ENCODE peak calls at places on chromosomes 6 and 20, in nine cellular contexts. C is substantia nigra; J is ureter; S is HT1080; D is activated CD4-positive, alpha-beta memory T cell treated with anti-CD3 and anti-CD28 coated beads for 36 hours; Z is pancreas; L is activated CD4-positive, alpha-beta T cell treated with anti-CD3 and anti-CD28 coated beads, Interleukin-2, amount 50 U/mL, for 1 hour; V is bronchial epithelial cell; R is MM.1S. K is an unnamed sample.

GRCh38 chr6:75090574-75090973 is 115.3 kb downstream of the COL12A1 start:
- DNase-seq in C (no peak), J (no peak), S (no peak), D (no peak), Z (no peak), L (no peak), V (no peak), R (no peak), K (no peak)

GRCh38 chr20:4519530-4519929 is 202.2 kb upstream of the PRND start:
- DNase-seq in C (no peak), J (no peak), S (peak; percentile 15), D (peak; percentile 46), Z (no peak), L (no peak), V (peak; percentile 46), R (no peak), K (no peak)

GRCh38 chr6:33977606-33978438 is 168.1 kb downstream of the GRM4 start:
- DNase-seq in C (no peak), J (peak; percentile 27), S (no peak), D (peak; percentile 3), Z (no peak), L (no peak), V (no peak), R (no peak), K (no peak)

GRCh38 chr6:127966616-127967015 is 65.8 kb upstream of the THEMIS start:
- DNase-seq in C (no peak), J (no peak), S (no peak), D (no peak), Z (no peak), L (no peak), V (no peak), R (no peak), K (no peak)

GRCh38 chr6:112563368-112563767 is 216.2 kb downstream of the RFPL4B start:
- DNase-seq in C (no peak), J (no peak), S (peak; percentile 76), D (no peak), Z (no peak), L (no peak), V (peak; percentile 18), R (no peak), K (no peak)

GRCh38 chr20:17967595-17968365 is 814 bp downstream of the SNX5 start:
- DNase-seq in C (no peak), J (peak; percentile 53), S (peak; percentile 55), D (no peak), Z (no peak), L (no peak), V (no peak), R (peak; percentile 59), K (no peak)

GRCh38 chr6:110098511-110099116 is 80.9 kb downstream of the WASF1 start:
- DNase-seq in C (no peak), J (peak; percentile 53), S (no peak), D (no peak), Z (peak; percentile 20), L (no peak), V (peak; percentile 99), R (no peak), K (no peak)

GRCh38 chr6:128519931-128520435 is 416 bp downstream of the PTPRK start:
- DNase-seq in C (no peak), J (peak; percentile 69), S (no peak), D (peak; percentile 48), Z (peak; percentile 55), L (peak; percentile 29), V (peak; percentile 32), R (peak; percentile 42), K (peak; percentile 46)

GRCh38 chr6:112145080-112145573 is 57.7 kb downstream of the FAM229B start:
- DNase-seq in C (no peak), J (no peak), S (no peak), D (no peak), Z (no peak), L (no peak), V (no peak), R (no peak), K (no peak)

GRCh38 chr6:134529921-134530320 is 212.0 kb upstream of the SGK1 start:
- DNase-seq in C (no peak), J (no peak), S (no peak), D (no peak), Z (no peak), L (no peak), V (peak; percentile 82), R (no peak), K (no peak)

GRCh38 chr20:3712279-3712873 is at the start of gene SIGLEC1:
- DNase-seq in C (peak; percentile 14), J (peak; percentile 59), S (no peak), D (no peak), Z (peak; percentile 66), L (no peak), V (no peak), R (no peak), K (no peak)

GRCh38 chr6:147378819-147379218 is 129.7 kb upstream of the SAMD5 start:
- DNase-seq in C (no peak), J (no peak), S (no peak), D (no peak), Z (no peak), L (no peak), V (no peak), R (no peak), K (no peak)

GRCh38 chr6:122200441-122200840 is 199.0 kb upstream of the HSF2 start:
- DNase-seq in C (no peak), J (no peak), S (no peak), D (no peak), Z (no peak), L (no peak), V (no peak), R (no peak), K (no peak)

GRCh38 chr20:346640-347316 is at the start of gene NRSN2:
- DNase-seq in C (no peak), J (peak; percentile 75), S (no peak), D (peak; percentile 44), Z (peak; percentile 65), L (no peak), V (no peak), R (no peak), K (no peak)

K was measured in CD8-positive, alpha-beta T cell.